ENCODE peak calls at places on chromosome 7, in five cellular contexts. I is progenitor cell of endocrine pancreas, N is OCI-LY7, E is B cell, W is endothelial cell. K is an unnamed sample.

GRCh38 chr7:155763721-155764431 is 48.4 kb downstream of the SHH start:
- DNase-seq in N (no peak), E (no peak), I (no peak), W (peak; percentile 33), K (peak; percentile 66)

GRCh38 chr7:123440202-123440601 is 94.2 kb downstream of the IQUB start:
- DNase-seq in E (no peak), I (no peak), N (no peak), W (no peak), K (no peak)

GRCh38 chr7:77910124-77910523 is 111.6 kb downstream of the PHTF2 start:
- DNase-seq in I (no peak), E (no peak), W (no peak), N (peak; percentile 41), K (no peak)

GRCh38 chr7:17598846-17599245 is 300.4 kb downstream of the AHR start:
- DNase-seq in N (no peak), I (no peak), E (no peak), W (no peak), K (no peak)

GRCh38 chr7:133512560-133512959 is 259.7 kb downstream of the EXOC4 start:
- DNase-seq in I (no peak), W (no peak), N (no peak), E (no peak), K (no peak)

GRCh38 chr7:88092676-88092999 is 127.2 kb downstream of the SRI start:
- DNase-seq in N (no peak), E (no peak), W (no peak), I (no peak), K (no peak)

GRCh38 chr7:50314778-50315177 is 10.3 kb downstream of the IKZF1 start:
- DNase-seq in N (no peak), I (no peak), W (no peak), E (no peak), K (no peak)

GRCh38 chr7:76386691-76387260 is 22.7 kb downstream of the SSC4D start:
- DNase-seq in N (no peak), E (no peak), W (no peak), I (no peak), K (no peak)

GRCh38 chr7:41987-42386 is 150.4 kb upstream of the FAM20C start:
- DNase-seq in N (no peak), E (no peak), W (no peak), I (no peak), K (no peak)

GRCh38 chr7:84207025-84207424 is 12.4 kb upstream of the SEMA3A start:
- DNase-seq in I (no peak), N (no peak), E (no peak), W (no peak), K (no peak)

GRCh38 chr7:4025694-4026615 is 656.1 kb upstream of the FOXK1 start:
- DNase-seq in N (no peak), W (no peak), I (no peak), E (no peak), K (no peak)

GRCh38 chr7:121490309-121490708 is 94.2 kb upstream of the FAM3C start:
- DNase-seq in I (no peak), E (no peak), W (no peak), N (no peak), K (no peak)

GRCh38 chr7:28409716-28410627 is 2.3 kb upstream of the CREB5 start:
- DNase-seq in E (no peak), W (peak; percentile 49), I (peak; percentile 43), N (no peak), K (peak; percentile 31)

GRCh38 chr7:116540743-116541142 is 15.9 kb downstream of the CAV1 start:
- DNase-seq in I (no peak), E (no peak), N (no peak), W (no peak), K (no peak)

GRCh38 chr7:8327199-8327598 is 65.2 kb upstream of the ICA1 start:
- DNase-seq in W (no peak), N (no peak), I (no peak), E (no peak), K (no peak)

GRCh38 chr7:101362334-101363195 is at the start of gene COL26A1:
- DNase-seq in W (peak; percentile 65), N (no peak), I (peak; percentile 62), E (no peak), K (peak; percentile 65)

GRCh38 chr7:76294344-76295024 is 8.0 kb upstream of the HSPB1 start:
- DNase-seq in I (no peak), E (peak; percentile 61), N (peak; percentile 55), W (no peak), K (no peak)

GRCh38 chr7:105782391-105783063 is 93.9 kb downstream of the ATXN7L1 start:
- DNase-seq in N (no peak), E (no peak), W (no peak), I (no peak), K (no peak)

GRCh38 chr7:144384555-144385245 is 18.8 kb downstream of the NOBOX start:
- DNase-seq in N (no peak), E (no peak), I (no peak), W (no peak), K (no peak)

GRCh38 chr7:158753900-158754299 is 49.3 kb upstream of the NCAPG2 start:
- DNase-seq in W (no peak), I (no peak), N (no peak), E (no peak), K (no peak)

GRCh38 chr7:34133983-34134782 is 228.8 kb downstream of the BMPER start:
- DNase-seq in W (peak; percentile 83), E (no peak), I (peak; percentile 65), N (peak; percentile 10), K (peak; percentile 25)

GRCh38 chr7:140922741-140923345 is 1.9 kb downstream of the BRAF start:
- DNase-seq in W (no peak), I (no peak), E (no peak), N (no peak), K (no peak)

GRCh38 chr7:106982415-106982814 is 62.1 kb upstream of the PRKAR2B start:
- DNase-seq in I (no peak), E (no peak), W (no peak), N (no peak), K (no peak)

GRCh38 chr7:2029211-2029905 is 203.4 kb downstream of the MAD1L1 start:
- DNase-seq in E (peak; percentile 30), N (no peak), W (no peak), I (no peak), K (no peak)

GRCh38 chr7:1160665-1161010 is 642 bp upstream of the ZFAND2A start:
- DNase-seq in N (no peak), I (no peak), E (no peak), W (peak; percentile 26), K (peak; percentile 37)

GRCh38 chr7:28037220-28038010 is 143.2 kb downstream of the JAZF1 start:
- DNase-seq in I (no peak), N (no peak), W (no peak), E (no peak), K (peak; percentile 51)

GRCh38 chr7:106054971-106055370 is 57.1 kb downstream of the SYPL1 start:
- DNase-seq in E (no peak), I (no peak), W (no peak), N (no peak), K (no peak)

GRCh38 chr7:163298-163695 is 29.1 kb upstream of the FAM20C start:
- DNase-seq in W (no peak), E (no peak), I (no peak), N (no peak), K (no peak)

GRCh38 chr7:24926623-24927539 is 53.1 kb downstream of the OSBPL3 start:
- DNase-seq in I (no peak), W (no peak), N (no peak), E (no peak), K (no peak)

GRCh38 chr7:121500659-121501058 is 104.6 kb upstream of the FAM3C start:
- DNase-seq in W (no peak), I (no peak), E (no peak), N (no peak), K (no peak)

DNA sequence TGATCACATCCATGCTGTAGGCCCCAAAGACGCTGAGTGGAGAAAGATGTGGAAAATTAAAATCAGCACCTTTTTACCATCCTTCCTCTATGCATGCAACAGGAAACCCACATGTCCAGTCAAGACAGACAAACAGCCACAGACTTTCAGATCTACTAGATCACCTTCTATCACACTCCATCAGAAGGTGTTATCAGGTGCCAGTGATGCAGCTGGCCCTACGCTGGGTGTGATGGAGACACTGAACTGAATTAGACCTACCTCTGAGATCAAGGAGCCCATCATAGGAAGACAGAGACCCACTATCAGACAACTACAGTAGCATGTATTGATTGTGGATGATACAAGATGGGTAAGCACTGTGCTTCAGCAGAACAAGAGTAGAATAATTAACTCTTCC is 15.5 kb downstream of the CYP3A4 start:
- DNase-seq in W (no peak), E (no peak), N (peak; percentile 6), I (no peak), K (no peak)
- TF ChIP-seq CTCF in W (no peak), E (no peak), N (no peak), I (no peak), K (no peak)

DNA sequence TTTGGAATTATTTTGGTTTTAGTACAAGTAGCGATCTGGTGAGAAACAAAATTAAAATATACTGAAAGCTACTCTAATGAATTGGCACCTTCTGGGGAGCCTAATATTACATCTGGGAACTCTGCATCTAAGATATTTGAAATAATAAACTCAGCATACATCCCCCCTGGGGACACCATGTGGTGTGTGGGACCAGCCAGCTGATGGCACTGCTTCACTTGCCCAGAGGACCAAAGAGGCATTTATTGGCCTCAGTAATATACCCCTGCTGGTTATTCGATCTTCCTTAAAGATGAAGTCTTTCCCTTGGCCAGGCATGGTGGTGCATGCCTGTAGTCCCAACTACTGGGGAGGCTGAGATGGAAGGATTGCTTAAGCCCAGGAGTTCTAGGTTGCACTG is 195.1 kb upstream of the AUTS2 start:
- DNase-seq in W (peak; percentile 18), I (no peak), E (no peak), N (peak; percentile 73), K (peak; percentile 46)
- TF ChIP-seq CTCF in W (no peak), I (peak; percentile 28), E (no peak), N (peak; percentile 82), K (no peak)

DNA sequence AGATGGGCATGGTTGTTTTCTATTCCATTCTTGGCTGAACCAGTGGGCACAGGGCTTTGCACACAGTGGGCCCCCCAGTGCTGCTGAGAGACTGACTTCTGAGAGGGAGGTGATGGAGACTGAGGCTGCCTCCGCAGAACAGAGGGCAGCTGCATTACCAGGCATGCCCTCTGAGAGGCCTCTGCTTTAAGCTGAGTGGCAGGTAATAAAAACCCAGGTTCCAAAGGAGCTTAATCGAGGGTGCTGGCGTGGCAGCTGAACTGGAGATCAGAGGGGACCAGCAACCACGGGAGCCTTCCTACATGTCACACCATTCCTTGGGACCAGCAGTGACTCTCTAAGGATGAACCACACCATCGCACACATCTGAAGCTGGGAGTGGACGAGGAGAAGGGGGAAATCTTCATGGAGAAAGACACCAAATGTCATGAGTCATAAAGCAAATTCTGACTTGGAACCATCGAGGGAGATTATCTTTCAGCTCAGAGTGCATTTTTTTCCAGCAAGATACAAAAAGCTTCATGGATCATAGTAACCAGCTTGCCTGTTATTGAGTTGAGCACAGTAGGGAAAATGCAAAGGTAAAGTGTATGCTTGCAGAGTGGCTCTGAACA is 24.6 kb downstream of the HIPK2 start:
- DNase-seq in N (no peak), I (no peak), W (no peak), E (no peak), K (no peak)
- TF ChIP-seq CTCF in N (peak; percentile 34), I (peak; percentile 42), W (no peak), E (no peak), K (no peak)

DNA sequence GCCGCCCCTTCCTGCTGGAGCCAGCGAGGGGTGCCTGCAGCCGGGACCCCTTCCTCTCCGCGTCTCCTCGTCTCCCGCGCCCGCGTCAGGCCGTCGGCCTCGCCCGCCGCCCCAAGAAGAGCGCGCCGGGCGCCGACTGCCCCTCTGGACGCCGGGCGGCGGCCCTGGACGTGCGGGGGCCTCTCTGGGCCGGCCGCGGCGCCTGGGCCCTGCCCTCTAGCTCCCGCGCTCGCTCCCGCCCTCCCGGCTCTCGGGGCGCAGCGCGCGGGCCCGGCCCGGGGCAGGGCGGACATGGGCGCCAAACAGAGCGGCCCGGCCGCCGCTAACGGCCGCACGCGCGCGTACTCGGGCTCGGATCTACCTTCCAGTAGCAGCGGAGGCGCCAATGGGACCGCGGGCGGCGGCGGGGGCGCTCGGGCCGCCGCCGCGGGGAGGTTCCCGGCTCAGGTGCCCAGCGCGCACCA is 702 bp downstream of the ZNRF2 start:
- DNase-seq in I (peak; percentile 30), E (no peak), W (peak; percentile 53), N (peak; percentile 71), K (peak; percentile 51)
- TF ChIP-seq CTCF in I (no peak), E (no peak), W (no peak), N (peak; percentile 1), K (no peak)

K was measured in GM20000.